ENCODE peak calls at places on chromosomes 5 and 9, in eight cellular contexts. U is esophagus muscularis mucosa, L is body of pancreas, P is mesendoderm, Y is right lobe of liver, O is heart right ventricle, M is HL-60, G is PC-3. H is an unnamed sample.

GRCh38 chr5:135242496-135243193 is 156.4 kb downstream of the MACROH2A1 start:
- DNase-seq in U (peak; percentile 92), L (peak; percentile 13), P (no peak), Y (no peak), O (no peak), M (no peak), G (no peak), H (no peak)

GRCh38 chr5:5983261-5983660 is 395.1 kb downstream of the MED10 start:
- DNase-seq in U (peak; percentile 24), L (no peak), P (no peak), Y (no peak), O (no peak), M (no peak), G (no peak), H (no peak)

GRCh38 chr5:68392608-68393007 is 177.1 kb downstream of the PIK3R1 start:
- DNase-seq in U (no peak), L (no peak), P (no peak), Y (no peak), O (no peak), M (no peak), G (no peak), H (no peak)

GRCh38 chr5:37882636-37883035 is 42.8 kb upstream of the GDNF start:
- DNase-seq in U (no peak), L (no peak), P (no peak), Y (no peak), O (no peak), M (no peak), G (no peak), H (peak; percentile 60)

GRCh38 chr5:57032151-57032551 is 80.2 kb upstream of the MIER3 start:
- DNase-seq in U (peak; percentile 57), L (no peak), P (no peak), Y (peak; percentile 25), O (no peak), M (peak; percentile 20), G (peak; percentile 55), H (no peak)

GRCh38 chr9:107929439-107929838 is 439.9 kb upstream of the KLF4 start:
- DNase-seq in U (peak; percentile 92), L (peak; percentile 57), P (no peak), Y (peak; percentile 36), O (peak; percentile 54), M (peak; percentile 90), G (no peak), H (no peak)

GRCh38 chr5:1897386-1897785 is 14.7 kb upstream of the IRX4 start:
- DNase-seq in U (no peak), L (no peak), P (no peak), Y (no peak), O (no peak), M (no peak), G (no peak), H (no peak)

GRCh38 chr9:137032893-137033292 is 1.0 kb upstream of the FUT7 start:
- DNase-seq in U (no peak), L (no peak), P (no peak), Y (peak; percentile 64), O (peak; percentile 69), M (peak; percentile 98), G (no peak), H (no peak)

GRCh38 chr9:121699271-121700164 is 48.1 kb downstream of the DAB2IP start:
- DNase-seq in U (no peak), L (peak; percentile 59), P (peak; percentile 65), Y (peak; percentile 61), O (peak; percentile 78), M (peak; percentile 27), G (peak; percentile 52), H (peak; percentile 60)

GRCh38 chr9:128788445-128788844 is 1.4 kb downstream of the TBC1D13 start:
- DNase-seq in U (no peak), L (no peak), P (peak; percentile 62), Y (no peak), O (no peak), M (no peak), G (no peak), H (no peak)

DNA sequence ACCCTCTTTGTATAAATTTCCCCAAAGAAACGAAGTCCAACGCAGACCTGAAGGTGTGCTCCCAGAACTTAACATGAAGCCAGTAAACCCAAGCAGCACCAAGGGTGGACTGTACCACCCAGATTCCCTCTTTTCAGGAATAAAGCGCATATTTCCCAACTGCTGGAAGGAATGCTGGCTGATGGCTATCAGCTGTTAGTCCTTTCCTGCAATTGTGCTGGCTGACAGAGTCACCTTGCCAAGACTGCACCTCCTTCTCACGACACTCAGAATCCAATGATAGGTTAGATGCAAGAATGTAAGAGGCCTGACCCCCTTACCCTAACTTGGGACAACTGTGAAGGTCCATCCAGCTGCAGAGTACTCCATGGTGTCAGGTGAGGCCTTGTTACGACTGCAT is 93.9 kb downstream of the MAPKAP1 start:
- DNase-seq in U (no peak), L (no peak), P (peak; percentile 40), Y (no peak), O (no peak), M (no peak), G (no peak), H (no peak)
- H3K27ac ChIP-seq in U (no peak overlapping the region), L (no peak overlapping the region), P (no peak overlapping the region), Y (no peak overlapping the region), O (no peak overlapping the region), M (no peak overlapping the region), G (no peak overlapping the region), H (no peak overlapping the region)

DNA sequence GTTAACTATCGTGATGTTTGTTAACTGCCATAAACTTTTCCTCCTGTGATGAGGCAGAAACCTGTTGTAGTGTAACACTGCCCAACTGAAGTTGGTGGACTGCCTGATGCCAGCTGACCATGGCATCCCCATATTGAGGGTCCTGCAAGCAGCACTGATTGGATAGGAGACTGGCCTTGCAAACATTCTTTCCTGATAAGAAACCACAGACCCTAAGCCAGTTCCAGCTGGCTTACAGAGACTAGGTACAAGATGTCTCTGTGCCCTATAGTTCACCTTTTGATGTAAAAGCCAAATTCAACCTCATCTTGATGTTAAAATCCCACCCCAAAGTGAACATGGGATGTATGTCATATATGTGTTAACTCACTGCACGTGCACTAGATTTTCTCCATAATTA is 566.4 kb downstream of the CCDC171 start:
- DNase-seq in U (no peak), L (no peak), P (no peak), Y (no peak), O (no peak), M (no peak), G (no peak), H (no peak)
- H3K27ac ChIP-seq in U (no peak overlapping the region), L (no peak overlapping the region), P (no peak overlapping the region), Y (no peak overlapping the region), O (no peak overlapping the region), M (no peak overlapping the region), G (no peak overlapping the region), H (peak overlapping the region; percentile 89)

GRCh38 chr5:74241751-74242140 is 398.8 kb downstream of the ENC1 start:
- DNase-seq in U (no peak), L (no peak), P (peak; percentile 90), Y (no peak), O (no peak), M (no peak), G (peak; percentile 94), H (peak; percentile 51)
- H3K27ac ChIP-seq in U (no peak overlapping the region), L (no peak overlapping the region), P (no peak overlapping the region), Y (no peak overlapping the region), O (no peak overlapping the region), M (no peak overlapping the region), G (peak overlapping the region; percentile 97), H (peak overlapping the region; percentile 87)

DNA sequence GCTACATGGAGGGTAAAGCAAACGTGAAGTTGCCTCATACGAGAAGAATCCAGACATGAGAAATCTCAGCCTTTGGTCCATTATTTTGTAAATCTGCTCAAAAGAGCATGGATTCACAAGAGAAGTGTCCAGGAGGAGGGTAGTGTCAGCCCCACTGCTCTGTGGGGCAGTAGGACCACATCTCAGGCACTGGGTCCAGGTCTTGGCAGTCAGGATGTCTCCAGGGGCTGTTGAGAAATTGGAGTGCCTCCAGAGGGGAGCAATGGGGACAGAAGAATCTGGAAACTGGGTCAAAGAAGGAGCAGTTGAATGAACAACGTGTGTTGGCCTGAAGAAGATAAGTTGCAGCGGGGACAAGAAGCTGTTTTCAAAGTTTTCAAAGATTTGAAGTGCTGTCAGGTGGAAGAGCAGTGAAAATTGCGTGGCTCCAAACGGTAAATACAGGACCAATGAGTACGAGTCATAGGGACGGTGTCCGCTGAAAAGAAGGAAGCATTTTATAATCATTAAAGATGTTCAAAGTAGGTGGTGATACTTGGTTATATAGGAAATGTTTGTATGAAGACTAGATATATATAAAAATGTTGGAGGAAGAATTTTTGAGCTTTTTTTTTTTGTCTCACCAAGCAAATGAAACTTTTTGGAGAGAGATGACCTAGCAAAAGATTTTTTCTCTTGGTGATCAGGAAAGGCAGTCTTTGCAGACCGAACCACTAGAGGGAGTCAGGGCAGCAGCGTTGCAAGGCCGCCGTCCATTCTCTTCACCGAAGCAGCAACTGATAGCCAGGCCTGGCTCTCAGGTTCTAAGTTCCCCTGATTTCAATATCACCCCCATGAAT is 57.1 kb upstream of the ZBED3 start:
- DNase-seq in U (no peak), L (peak; percentile 80), P (peak; percentile 78), Y (peak; percentile 70), O (peak; percentile 55), M (no peak), G (peak; percentile 65), H (peak; percentile 69)
- H3K27ac ChIP-seq in U (no peak overlapping the region), L (no peak overlapping the region), P (no peak overlapping the region), Y (no peak overlapping the region), O (no peak overlapping the region), M (no peak overlapping the region), G (no peak overlapping the region), H (no peak overlapping the region)

H was measured in SJSA1.